ENCODE peak calls at places on chromosomes 4 and X, in nine cellular contexts. I is fibroblast of mammary gland; L is HFF-Myc; H is tibial artery; O is upper lobe of right lung; S is Caco-2; T is lung; A is tibial nerve; P is Jurkat, Clone E6-1. R is an unnamed sample.

GRCh38 chrX:105463483-105463882 is 243.0 kb upstream of the TEX13A start:
- DNase-seq in L (no peak), I (peak), T (no peak), H (no peak), P (no peak), S (no peak), O (no peak), A (no peak), R (no peak)

GRCh38 chrX:17511556-17511955 is 136.6 kb downstream of the NHS start:
- DNase-seq in H (no peak), O (no peak), T (no peak), A (no peak), S (no peak), P (no peak), L (no peak), I (peak), R (no peak)

GRCh38 chrX:113892891-113893290 is 691.0 kb upstream of the HTR2C start:
- DNase-seq in S (no peak), I (no peak), O (no peak), T (no peak), P (no peak), H (no peak), A (no peak), L (no peak), R (no peak)

GRCh38 chr4:165476214-165477098 is 97.6 kb downstream of the CPE start:
- DNase-seq in A (no peak), P (no peak), L (no peak), H (no peak), I (peak), S (peak), T (no peak), O (no peak), R (no peak)

GRCh38 chr4:173801361-173801760 is 271.3 kb upstream of the HAND2 start:
- DNase-seq in T (no peak), S (no peak), L (no peak), O (no peak), I (no peak), A (no peak), H (no peak), P (no peak), R (no peak)

GRCh38 chr4:16168710-16169388 is 57.4 kb downstream of the TAPT1 start:
- DNase-seq in T (no peak), L (no peak), S (no peak), H (no peak), O (no peak), I (no peak), A (no peak), P (no peak), R (no peak)

GRCh38 chr4:100014616-100015015 is 64.5 kb upstream of the H2AZ1 start:
- DNase-seq in P (no peak), O (no peak), H (no peak), L (no peak), T (no peak), S (no peak), I (no peak), A (no peak), R (no peak)

GRCh38 chr4:109266891-109267290 is 35.6 kb downstream of the COL25A1 start:
- DNase-seq in L (no peak), T (no peak), A (no peak), O (no peak), H (no peak), I (no peak), S (no peak), P (no peak), R (no peak)

GRCh38 chrX:65536291-65536690 is 1.7 kb upstream of the LAS1L start:
- DNase-seq in L (no peak), P (no peak), H (no peak), A (no peak), T (no peak), O (no peak), I (no peak), S (no peak), R (no peak)

GRCh38 chr4:107691378-107691777 is 28.7 kb downstream of the PAPSS1 start:
- DNase-seq in O (no peak), A (no peak), P (no peak), H (no peak), S (no peak), L (no peak), T (no peak), I (no peak), R (no peak)

GRCh38 chr4:7905461-7905915 is 34.2 kb downstream of the AFAP1 start:
- DNase-seq in S (no peak), L (peak), T (no peak), H (peak), O (no peak), I (peak), A (peak), P (no peak), R (no peak)

GRCh38 chrX:119753639-119754257 is 4.6 kb upstream of the SOWAHD start:
- DNase-seq in S (peak), A (no peak), I (peak), O (no peak), H (no peak), P (peak), T (no peak), L (no peak), R (no peak)

GRCh38 chr4:186010821-186011220 is 58.1 kb upstream of the TLR3 start:
- DNase-seq in L (no peak), T (no peak), O (no peak), S (no peak), I (no peak), A (no peak), H (no peak), P (no peak), R (no peak)

GRCh38 chr4:87896020-87896621 is 63.4 kb downstream of the MEPE start:
- DNase-seq in O (no peak), L (no peak), P (peak), S (no peak), A (no peak), H (peak), I (peak), T (peak), R (no peak)

GRCh38 chrX:103530540-103530939 is 11.3 kb upstream of the RAB40A start:
- DNase-seq in O (no peak), A (no peak), S (no peak), I (no peak), T (no peak), H (no peak), L (no peak), P (no peak), R (no peak)

GRCh38 chrX:9530848-9531274 is 66.0 kb downstream of the TBL1X start:
- DNase-seq in P (no peak), A (peak), S (peak), H (peak), O (peak), L (peak), I (peak), T (peak), R (no peak)

GRCh38 chrX:3820170-3820569 is 106.7 kb upstream of the PRKX start:
- DNase-seq in A (no peak), O (no peak), H (no peak), P (no peak), I (peak), T (no peak), L (no peak), S (no peak), R (no peak)

GRCh38 chrX:120200851-120201250 is 42.4 kb downstream of the RHOXF2 start:
- DNase-seq in O (no peak), S (no peak), H (no peak), A (no peak), I (no peak), T (no peak), L (no peak), P (no peak), R (no peak)

GRCh38 chrX:29257516-29257915 is 670.3 kb downstream of the IL1RAPL1 start:
- DNase-seq in O (no peak), S (no peak), A (no peak), I (peak), P (no peak), T (no peak), L (no peak), H (no peak), R (no peak)

GRCh38 chrX:53223955-53224859 is 800 bp downstream of the KDM5C start:
- DNase-seq in S (no peak), I (peak), A (no peak), O (no peak), H (no peak), T (no peak), L (no peak), P (peak), R (no peak)

DNA sequence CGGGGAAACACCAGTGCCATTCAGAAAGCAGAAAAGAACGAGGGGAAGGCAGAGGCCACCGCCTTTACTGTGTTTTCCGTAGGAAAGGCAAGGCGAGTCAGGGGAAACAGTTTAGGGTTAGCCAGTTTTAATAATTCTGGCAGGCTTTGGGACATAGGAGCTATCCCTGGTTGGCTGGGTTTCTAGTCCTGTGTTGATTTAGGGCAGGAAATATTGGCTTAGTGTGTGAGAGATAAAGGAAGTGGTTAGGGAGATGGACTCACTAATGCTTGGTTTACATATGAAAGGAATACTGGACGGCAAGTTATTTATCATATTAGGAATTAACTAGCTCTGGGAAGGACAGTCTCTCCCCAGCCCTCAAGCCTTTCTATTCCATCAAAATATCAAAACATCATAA is 53.1 kb downstream of the SYNPO2 start:
- DNase-seq in A (no peak), I (peak), L (no peak), S (no peak), P (no peak), O (no peak), H (no peak), T (no peak), R (no peak)
- H3K4me3 ChIP-seq in A (no peak), I (no peak), L (no peak), S (no peak), P (no peak), O (no peak), H (peak), T (no peak), R (no peak)

DNA sequence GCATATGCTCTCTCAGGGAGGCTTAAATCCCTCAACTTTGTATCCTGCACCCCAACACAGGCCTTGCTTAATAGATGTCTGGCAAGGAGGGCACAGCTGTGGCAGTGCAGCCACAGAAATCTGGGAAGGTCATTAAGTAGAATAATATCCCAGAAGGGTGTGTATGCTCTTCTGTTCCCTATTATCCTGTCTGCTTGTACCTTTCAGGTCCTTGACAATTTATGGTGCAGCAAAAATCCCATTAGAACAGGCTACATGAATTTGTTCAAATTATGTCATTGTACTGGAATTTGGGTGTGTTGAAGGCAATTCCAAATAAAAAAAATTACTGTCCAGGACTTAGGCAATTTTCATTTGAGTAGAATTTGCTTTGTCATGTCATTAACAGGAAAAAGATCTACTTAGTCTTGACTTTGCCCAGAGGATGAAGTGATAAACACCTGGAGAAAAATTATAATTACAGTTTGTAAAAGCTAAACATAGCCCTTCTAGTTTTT is 192.1 kb downstream of the IDS start:
- DNase-seq in P (no peak), T (no peak), L (no peak), I (no peak), H (no peak), A (no peak), S (no peak), O (no peak), R (no peak)
- H3K4me3 ChIP-seq in P (no peak), T (no peak), L (no peak), I (no peak), H (no peak), A (no peak), S (no peak), O (no peak), R (no peak)

GRCh38 chr4:139635966-139636365 is 29.7 kb upstream of the MGST2 start:
- DNase-seq in P (no peak), A (no peak), I (no peak), H (no peak), S (no peak), O (no peak), T (no peak), L (no peak), R (no peak)

GRCh38 chr4:139630991-139631390 is 34.6 kb upstream of the MGST2 start:
- DNase-seq in T (no peak), I (no peak), O (no peak), L (no peak), P (no peak), S (peak), A (no peak), H (no peak), R (no peak)

GRCh38 chr4:139629761-139630160 is 35.9 kb upstream of the MGST2 start:
- DNase-seq in H (no peak), S (no peak), P (no peak), A (no peak), I (no peak), O (no peak), L (no peak), T (no peak), R (no peak)

GRCh38 chr4:139633661-139634060 is 32.0 kb upstream of the MGST2 start:
- DNase-seq in P (no peak), H (no peak), O (no peak), S (peak), T (no peak), I (peak), A (no peak), L (no peak), R (no peak)

DNA sequence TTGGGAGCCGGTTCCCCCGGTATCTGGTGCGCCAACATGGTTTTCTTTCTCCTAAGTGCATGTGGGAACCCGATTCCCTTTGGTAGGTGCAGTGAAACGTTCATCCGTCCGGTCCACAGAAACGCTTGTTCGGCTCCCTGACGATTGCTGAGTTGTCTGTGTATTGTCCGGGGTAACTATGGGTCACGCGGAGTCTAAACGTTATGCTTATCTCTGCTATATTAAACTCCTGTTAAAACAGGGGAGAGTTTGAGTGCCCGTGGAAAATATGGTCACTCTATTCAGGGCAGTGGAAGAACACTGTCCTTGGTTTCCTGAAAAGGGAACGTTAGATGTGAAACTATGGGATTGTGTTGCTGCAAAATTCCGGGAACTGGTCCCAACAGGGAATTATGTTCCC is 32.4 kb upstream of the MGST2 start:
- DNase-seq in I (no peak), T (no peak), L (no peak), P (no peak), H (no peak), S (no peak), A (no peak), O (no peak), R (no peak)
- H3K4me3 ChIP-seq in I (no peak), T (no peak), L (no peak), P (no peak), H (peak), S (peak), A (no peak), O (peak), R (no peak)

DNA sequence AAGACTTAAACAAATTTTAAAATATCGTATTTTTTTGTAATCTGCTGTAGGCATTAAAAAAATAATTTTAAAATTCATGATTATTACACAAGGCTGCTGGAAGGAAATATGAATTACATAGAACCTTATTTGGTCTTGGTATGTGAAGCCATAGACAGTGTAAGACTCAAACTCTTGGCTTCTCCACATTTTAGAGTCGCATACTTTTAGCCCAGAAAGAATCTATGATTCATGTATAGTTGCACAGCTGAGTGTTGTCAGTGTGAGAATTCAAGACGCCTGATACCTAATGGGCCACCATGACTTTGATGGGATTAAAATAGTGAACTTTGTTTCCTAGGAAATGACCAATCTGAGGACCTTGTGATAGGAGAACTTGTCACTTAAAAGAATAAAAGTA is 1.4 kb downstream of the INTU start:
- DNase-seq in H (no peak), T (no peak), L (no peak), I (peak), A (no peak), S (no peak), P (no peak), O (no peak), R (no peak)
- H3K4me3 ChIP-seq in H (peak), T (no peak), L (no peak), I (no peak), A (no peak), S (no peak), P (no peak), O (no peak), R (no peak)

GRCh38 chr4:18057821-18058533 is 36.4 kb upstream of the LCORL start:
- DNase-seq in O (no peak), H (no peak), P (no peak), A (no peak), I (no peak), T (no peak), S (no peak), L (no peak), R (no peak)
- H3K4me3 ChIP-seq in O (no peak), H (no peak), P (no peak), A (peak), I (no peak), T (no peak), S (no peak), L (no peak), R (peak)

GRCh38 chr4:65242156-65242846 is 428.0 kb downstream of the EPHA5 start:
- DNase-seq in A (no peak), L (no peak), P (peak), O (no peak), S (no peak), H (no peak), T (no peak), I (no peak), R (no peak)
- H3K4me3 ChIP-seq in A (no peak), L (no peak), P (no peak), O (no peak), S (no peak), H (no peak), T (no peak), I (no peak), R (no peak)

GRCh38 chrX:133307637-133308485 is 89.7 kb upstream of the TFDP3 start:
- DNase-seq in O (no peak), S (no peak), A (no peak), P (no peak), L (no peak), T (no peak), I (no peak), H (peak), R (no peak)
- H3K4me3 ChIP-seq in O (no peak), S (no peak), A (no peak), P (no peak), L (no peak), T (no peak), I (no peak), H (no peak), R (no peak)

GRCh38 chr4:6324999-6325790 is 55.5 kb downstream of the WFS1 start:
- DNase-seq in S (no peak), H (no peak), O (peak), P (no peak), T (peak), I (peak), L (no peak), A (no peak), R (peak)
- H3K4me3 ChIP-seq in S (no peak), H (no peak), O (no peak), P (no peak), T (no peak), I (no peak), L (no peak), A (no peak), R (peak)

DNA sequence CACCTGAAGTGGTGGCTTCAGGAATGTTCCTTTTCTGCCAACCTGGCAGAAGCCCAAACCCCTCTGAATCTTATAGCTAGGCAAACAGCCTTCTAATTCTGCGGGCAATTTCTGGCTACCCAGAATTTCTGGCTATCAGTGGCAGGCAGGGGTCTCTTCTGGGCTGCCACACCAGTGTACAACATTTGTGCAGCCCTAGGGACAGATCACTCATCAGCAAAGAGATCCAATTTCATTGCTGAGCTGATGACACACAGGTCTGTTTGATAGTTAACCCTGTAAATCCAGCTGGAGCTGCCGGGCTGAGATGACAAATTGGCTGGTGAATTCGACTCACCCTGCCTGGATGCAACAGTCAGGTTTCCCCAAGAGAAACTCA is 2.4 kb downstream of the MID1 start:
- DNase-seq in L (no peak), I (peak), O (no peak), P (no peak), H (no peak), A (no peak), S (no peak), T (peak), R (no peak)
- H3K4me3 ChIP-seq in L (peak), I (peak), O (peak), P (no peak), H (no peak), A (no peak), S (peak), T (no peak), R (no peak)

DNA sequence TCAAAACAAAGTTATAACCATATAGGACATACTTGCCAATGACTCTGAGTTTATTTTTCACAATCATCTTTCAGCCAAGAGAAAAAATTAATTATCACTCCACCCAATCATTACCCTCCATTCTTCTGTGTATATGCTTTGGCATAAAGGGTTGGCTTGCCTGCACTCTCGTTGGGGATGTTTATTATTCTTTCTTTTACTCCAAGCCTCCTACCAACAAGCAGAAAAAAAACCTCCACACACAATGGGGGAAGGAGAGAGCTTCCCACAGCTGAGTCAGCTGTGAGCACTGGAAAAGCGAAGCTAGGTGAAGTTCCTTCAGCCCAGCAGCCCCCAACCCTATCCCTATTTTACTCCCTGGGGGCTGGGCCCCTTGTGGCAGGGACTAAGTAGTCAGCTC is 1.5 kb downstream of the OPHN1 start:
- DNase-seq in H (no peak), S (no peak), O (no peak), I (no peak), P (no peak), L (no peak), T (no peak), A (no peak), R (no peak)
- H3K4me3 ChIP-seq in H (no peak), S (no peak), O (peak), I (no peak), P (no peak), L (no peak), T (no peak), A (peak), R (no peak)

R was measured in esophagus squamous epithelium.